ENCODE peak calls at places on chromosome 11, in five cellular contexts. B is GM23248, W is stomach, X is body of pancreas, M is tibial artery. L is an unnamed sample.
A peak's percentile ranks its signal among the peaks of the same experiment; 100 is the strongest.

GRCh38 chr11:87895021-87895420 is 280.2 kb downstream of the RAB38 start:
- DNase-seq in B (no peak), W (no peak), X (no peak), M (no peak), L (no peak)

GRCh38 chr11:31953803-31954327 is 137.0 kb upstream of the RCN1 start:
- DNase-seq in B (no peak), W (no peak), X (no peak), M (no peak), L (no peak)

GRCh38 chr11:32478277-32478731 is 43.0 kb upstream of the WT1 start:
- DNase-seq in B (no peak), W (peak; percentile 33), X (no peak), M (no peak), L (no peak)

GRCh38 chr11:119355091-119355843 is 8.8 kb upstream of the MFRP start:
- DNase-seq in B (no peak), W (no peak), X (no peak), M (no peak), L (no peak)

GRCh38 chr11:126512741-126513715 is 157.5 kb downstream of the ST3GAL4 start:
- DNase-seq in B (no peak), W (no peak), X (no peak), M (no peak), L (no peak)

GRCh38 chr11:123603666-123604065 is 50.8 kb downstream of the SCN3B start:
- DNase-seq in B (no peak), W (no peak), X (no peak), M (no peak), L (no peak)

GRCh38 chr11:117766576-117766975 is 30.4 kb downstream of the DSCAML1 start:
- DNase-seq in B (no peak), W (no peak), X (no peak), M (no peak), L (no peak)

GRCh38 chr11:45872513-45873356 is 12.7 kb upstream of the MAPK8IP1 start:
- DNase-seq in B (peak; percentile 93), W (peak; percentile 39), X (peak; percentile 54), M (no peak), L (no peak)

GRCh38 chr11:80898910-80899309 is 1458.1 kb upstream of the TENM4 start:
- DNase-seq in B (no peak), W (no peak), X (no peak), M (no peak), L (no peak)

GRCh38 chr11:116563028-116563712 is 209.6 kb downstream of the BUD13 start:
- DNase-seq in B (peak; percentile 76), W (no peak), X (peak; percentile 48), M (no peak), L (no peak)
- H3K27ac ChIP-seq in B (no peak overlapping the region), W (no peak overlapping the region), X (peak overlapping the region; percentile 59), M (no peak overlapping the region), L (no peak overlapping the region)

GRCh38 chr11:65491614-65492386 is 7.0 kb upstream of the MALAT1 start:
- DNase-seq in B (peak; percentile 96), W (peak; percentile 86), X (peak; percentile 77), M (peak; percentile 90), L (peak; percentile 90)

GRCh38 chr11:65491163-65491465 is 7.7 kb upstream of the MALAT1 start:
- DNase-seq in B (peak; percentile 34), W (no peak), X (no peak), M (no peak), L (peak; percentile 63)

GRCh38 chr11:65493367-65494176 is 5.3 kb upstream of the MALAT1 start:
- DNase-seq in B (peak; percentile 99), W (peak; percentile 88), X (peak; percentile 72), M (peak; percentile 92), L (peak; percentile 92)

GRCh38 chr11:65492387-65492636 is 6.5 kb upstream of the MALAT1 start:
- DNase-seq in B (no peak), W (no peak), X (no peak), M (no peak), L (no peak)

DNA sequence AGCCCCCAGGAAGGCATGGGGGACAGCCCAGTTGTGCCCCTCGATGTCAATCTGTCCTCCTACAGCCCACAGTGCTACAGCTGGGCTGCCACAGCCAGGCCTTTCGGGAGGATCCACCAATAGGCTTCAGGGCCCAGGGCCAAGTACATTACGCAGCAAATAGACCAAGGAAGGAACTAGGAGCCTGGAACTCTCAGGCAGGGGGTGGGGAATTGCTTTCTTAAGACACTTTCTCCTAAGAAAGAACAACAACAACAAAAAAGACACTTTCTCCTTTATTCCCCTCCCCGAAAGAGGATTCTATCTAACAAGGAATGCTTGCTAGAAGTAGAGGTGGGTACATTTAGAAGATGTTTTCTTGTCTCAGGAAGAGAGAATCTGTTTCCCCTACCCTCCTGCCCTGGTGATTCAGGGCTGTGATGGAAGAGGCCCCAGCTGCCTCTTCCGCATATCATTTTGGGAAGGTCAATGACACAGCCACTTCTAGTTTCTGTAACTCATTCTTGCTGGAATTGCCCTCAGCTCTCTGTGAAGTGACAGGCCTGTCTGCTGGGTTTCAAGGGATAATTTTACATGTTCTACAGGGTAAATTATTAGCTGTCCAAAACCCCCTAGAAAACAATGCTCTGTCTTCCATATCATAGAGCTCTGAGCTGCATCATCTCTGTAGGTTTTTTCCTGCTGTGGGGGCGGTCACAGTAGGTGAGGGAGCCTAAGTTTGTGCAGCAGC is 6.0 kb upstream of the MALAT1 start:
- DNase-seq in B (peak; percentile 95), W (peak; percentile 85), X (no peak), M (peak; percentile 97), L (peak; percentile 91)
- H3K4me1 ChIP-seq in B (peaks cover 91% of the 10 kb centered on the region), W (peaks cover 93% of the 10 kb centered on the region), X (peaks cover 93% of the 10 kb centered on the region), M (peaks cover 28% of the 10 kb centered on the region), L (peaks cover 2% of the 10 kb centered on the region)

GRCh38 chr11:57596266-57596885 is 1.1 kb upstream of the SERPING1 start:
- DNase-seq in B (no peak), W (no peak), X (no peak), M (no peak), L (no peak)

GRCh38 chr11:57598831-57599155 is 1.3 kb downstream of the SERPING1 start:
- DNase-seq in B (peak; percentile 66), W (no peak), X (no peak), M (no peak), L (no peak)

GRCh38 chr11:57599381-57599780 is 1.9 kb downstream of the SERPING1 start:
- DNase-seq in B (no peak), W (no peak), X (no peak), M (no peak), L (no peak)

GRCh38 chr11:57597461-57597892 is at the start of gene SERPING1:
- DNase-seq in B (peak; percentile 53), W (peak; percentile 34), X (peak; percentile 55), M (peak; percentile 91), L (peak; percentile 83)

GRCh38 chr11:57597971-57598830 is 716 bp downstream of the SERPING1 start:
- DNase-seq in B (peak; percentile 83), W (peak; percentile 50), X (peak; percentile 61), M (peak; percentile 82), L (peak; percentile 89)
- H3K4me3 ChIP-seq in B (peak overlapping the region; percentile 77), W (peak overlapping the region; percentile 61), X (peak overlapping the region; percentile 5), M (peak overlapping the region; percentile 71), L (peak overlapping the region; percentile 55)

GRCh38 chr11:12962306-12962705 is 46.8 kb upstream of the RASSF10 start:
- DNase-seq in B (no peak), W (no peak), X (no peak), M (no peak), L (no peak)
- H3K27ac ChIP-seq in B (no peak overlapping the region), W (no peak overlapping the region), X (no peak overlapping the region), M (no peak overlapping the region), L (no peak overlapping the region)

GRCh38 chr11:86575927-86576326 is 96.5 kb downstream of the ME3 start:
- DNase-seq in B (no peak), W (no peak), X (no peak), M (no peak), L (no peak)
- H3K4me1 ChIP-seq in B (peaks cover 15% of the 10 kb centered on the region), W (peaks cover 19% of the 10 kb centered on the region), X (peaks cover 23% of the 10 kb centered on the region), M (no peaks in the 10 kb centered on the region), L (no peaks in the 10 kb centered on the region)

GRCh38 chr11:6655790-6656580 is at the start of gene DCHS1:
- DNase-seq in B (peak; percentile 39), W (no peak), X (no peak), M (no peak), L (peak; percentile 62)

GRCh38 chr11:6654281-6655019 is 1.2 kb downstream of the DCHS1 start:
- DNase-seq in B (no peak), W (no peak), X (peak; percentile 51), M (no peak), L (no peak)

GRCh38 chr11:6656581-6656915 is 939 bp upstream of the DCHS1 start:
- DNase-seq in B (no peak), W (no peak), X (no peak), M (no peak), L (no peak)

GRCh38 chr11:6653656-6654055 is 2.0 kb downstream of the DCHS1 start:
- DNase-seq in B (no peak), W (no peak), X (no peak), M (no peak), L (no peak)

GRCh38 chr11:6655020-6655789 is 404 bp downstream of the DCHS1 start:
- DNase-seq in B (peak; percentile 58), W (no peak), X (no peak), M (peak; percentile 53), L (no peak)
- H3K4me3 ChIP-seq in B (peak overlapping the region; percentile 61), W (peak overlapping the region; percentile 52), X (no peak overlapping the region), M (peak overlapping the region; percentile 62), L (peak overlapping the region; percentile 66)

GRCh38 chr11:3137486-3138177 is 27.5 kb downstream of the OSBPL5 start:
- DNase-seq in B (no peak), W (no peak), X (no peak), M (no peak), L (peak; percentile 30)
- H3K27ac ChIP-seq in B (no peak overlapping the region), W (no peak overlapping the region), X (no peak overlapping the region), M (no peak overlapping the region), L (no peak overlapping the region)

DNA sequence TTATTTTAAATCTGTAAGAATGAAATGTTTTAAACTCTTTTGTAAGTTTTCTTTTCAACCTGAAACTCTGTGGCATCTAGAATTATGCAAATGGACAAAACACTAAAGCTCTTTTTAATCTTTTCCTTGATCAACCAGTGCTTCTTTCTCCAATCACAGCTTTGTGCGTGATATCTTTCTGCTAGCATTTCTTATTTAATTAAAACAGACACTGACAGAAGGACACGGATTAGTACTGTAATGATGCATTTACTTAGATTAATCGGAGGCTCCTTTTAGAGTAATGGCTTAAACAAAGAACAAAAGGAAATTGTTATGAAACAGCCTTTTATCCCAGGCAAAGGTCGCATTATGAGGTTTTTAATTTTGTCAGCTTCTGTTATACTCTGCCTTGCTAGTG is 48.4 kb upstream of the SOX6 start:
- DNase-seq in B (no peak), W (no peak), X (no peak), M (no peak), L (no peak)
- H3K4me1 ChIP-seq in B (no peaks in the 10 kb centered on the region), W (no peaks in the 10 kb centered on the region), X (peaks cover 5% of the 10 kb centered on the region), M (no peaks in the 10 kb centered on the region), L (no peaks in the 10 kb centered on the region)

DNA sequence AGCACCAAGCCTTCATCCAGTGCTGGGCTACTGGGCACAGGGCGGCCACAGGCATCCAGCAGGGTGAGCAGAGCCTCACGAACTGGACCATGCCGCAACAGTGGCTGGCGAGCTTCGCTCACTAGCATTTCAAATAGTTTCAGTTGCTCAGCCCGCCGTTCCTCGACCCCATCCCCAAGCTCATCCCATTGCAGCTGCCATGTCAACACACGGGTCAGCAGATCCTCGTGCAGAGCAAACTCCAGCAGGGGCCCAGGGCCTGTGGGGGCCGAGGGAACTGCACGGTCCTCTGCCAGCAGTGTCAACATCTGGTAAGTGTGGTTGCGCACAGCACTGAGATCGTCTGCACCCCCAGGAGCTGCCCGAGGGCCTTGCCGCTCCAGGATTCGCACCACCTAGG is 10.6 kb downstream of the FHIP1B start:
- DNase-seq in B (no peak), W (no peak), X (no peak), M (no peak), L (no peak)
- H3K4me3 ChIP-seq in B (no peak overlapping the region), W (no peak overlapping the region), X (no peak overlapping the region), M (no peak overlapping the region), L (no peak overlapping the region)